ENCODE peak calls at places on chromosomes 1 and 21, in six cellular contexts. K is Right ventricle myocardium superior; T is Calu3; R is posterior cingulate gyrus; A is stimulated activated CD4-positive, alpha-beta T cell treated with anti-CD3 and anti-CD28 coated beads, Interleukin-2, amount 100 ng/mL, for 48 hours; Z is M059J. O is an unnamed sample.

GRCh38 chr1:89719502-89720306 is 86.8 kb downstream of the LRRC8C start:
- DNase-seq in K (no peak), T (no peak), R (no peak), A (no peak), Z (peak), O (no peak)

GRCh38 chr1:40776236-40777072 is 7.1 kb upstream of the KCNQ4 start:
- DNase-seq in K (no peak), T (no peak), R (no peak), A (no peak), Z (no peak), O (peak)

GRCh38 chr1:45327644-45328515 is 1.2 kb downstream of the HPDL start:
- DNase-seq in K (no peak), T (peak), R (no peak), A (no peak), Z (no peak), O (no peak)

GRCh38 chr1:202791102-202791747 is 17.0 kb downstream of the KDM5B start:
- DNase-seq in K (no peak), T (no peak), R (no peak), A (no peak), Z (no peak), O (no peak)

GRCh38 chr1:115725600-115725999 is 42.9 kb downstream of the CASQ2 start:
- DNase-seq in K (no peak), T (no peak), R (no peak), A (no peak), Z (no peak), O (no peak)

GRCh38 chr1:116314305-116314919 is 58.6 kb upstream of the ATP1A1 start:
- DNase-seq in K (no peak), T (no peak), R (no peak), A (no peak), Z (no peak), O (no peak)

GRCh38 chr1:29271724-29272123 is 35.4 kb downstream of the PTPRU start:
- DNase-seq in K (peak), T (peak), R (no peak), A (no peak), Z (peak), O (no peak)

GRCh38 chr1:54335396-54336056 is 70.7 kb downstream of the SSBP3 start:
- DNase-seq in K (peak), T (no peak), R (no peak), A (no peak), Z (peak), O (peak)

GRCh38 chr1:172837816-172838680 is 179.1 kb downstream of the FASLG start:
- DNase-seq in K (no peak), T (no peak), R (no peak), A (no peak), Z (peak), O (no peak)

GRCh38 chr21:41250519-41250918 is 66.1 kb upstream of the FAM3B start:
- DNase-seq in K (no peak), T (no peak), R (no peak), A (no peak), Z (peak), O (no peak)